ENCODE peak calls at places on chromosomes 6 and 20, in five cellular contexts. S is transverse colon, B is sigmoid colon, F is endothelial cell of umbilical vein, U is stomach. X is an unnamed sample.

GRCh38 chr6:15776458-15776980 is 113.7 kb upstream of the DTNBP1 start:
- DNase-seq in U (no peak), B (no peak), F (no peak), S (no peak), X (no peak)

GRCh38 chr6:92121228-92121627 is 1298.1 kb downstream of the EPHA7 start:
- DNase-seq in B (no peak), F (no peak), S (no peak), U (no peak), X (no peak)

GRCh38 chr6:156601156-156601820 is 175.9 kb upstream of the ARID1B start:
- DNase-seq in F (no peak), B (no peak), S (no peak), U (no peak), X (no peak)

GRCh38 chr6:31874084-31874670 is 4.6 kb downstream of the SLC44A4 start:
- DNase-seq in F (no peak), U (no peak), B (no peak), S (no peak), X (no peak)

GRCh38 chr6:3403244-3404154 is 53.4 kb downstream of the SLC22A23 start:
- DNase-seq in B (peak; percentile 58), U (peak; percentile 82), F (peak; percentile 15), S (peak; percentile 83), X (peak; percentile 66)

GRCh38 chr6:83862776-83863471 is 3.4 kb downstream of the CYB5R4 start:
- DNase-seq in S (no peak), U (no peak), F (no peak), B (no peak), X (no peak)

GRCh38 chr6:36975231-36976004 is 10.6 kb downstream of the MTCH1 start:
- DNase-seq in U (no peak), S (no peak), F (no peak), B (no peak), X (no peak)

GRCh38 chr6:159023893-159024292 is 20.9 kb downstream of the TAGAP start:
- DNase-seq in U (no peak), B (no peak), F (no peak), S (no peak), X (no peak)

GRCh38 chr6:156953478-156954146 is 176.4 kb downstream of the ARID1B start:
- DNase-seq in U (no peak), F (peak; percentile 93), S (no peak), B (no peak), X (no peak)

GRCh38 chr20:10609276-10609675 is 64.5 kb downstream of the JAG1 start:
- DNase-seq in B (peak; percentile 90), F (no peak), S (no peak), U (no peak), X (no peak)

GRCh38 chr6:134689177-134689576 is 260.7 kb downstream of the ALDH8A1 start:
- DNase-seq in B (no peak), F (no peak), U (no peak), S (no peak), X (no peak)

GRCh38 chr6:34982424-34982852 is 93.4 kb downstream of the ANKS1A start:
- DNase-seq in U (no peak), F (peak; percentile 22), S (no peak), B (no peak), X (no peak)

GRCh38 chr6:105600342-105601293 is 197.7 kb upstream of the PREP start:
- DNase-seq in U (no peak), F (no peak), B (no peak), S (no peak), X (no peak)

GRCh38 chr6:10409766-10410209 is 5.1 kb downstream of the TFAP2A start:
- DNase-seq in S (no peak), F (no peak), B (no peak), U (no peak), X (peak; percentile 64)

GRCh38 chr6:158867381-158868121 is 48.4 kb upstream of the EZR start:
- DNase-seq in U (peak; percentile 38), F (no peak), S (peak; percentile 57), B (no peak), X (no peak)

GRCh38 chr6:38730136-38730862 is 15.2 kb downstream of the DNAH8 start:
- DNase-seq in U (no peak), F (no peak), S (no peak), B (no peak), X (no peak)

GRCh38 chr6:7899046-7899888 is 11.3 kb downstream of the TXNDC5 start:
- DNase-seq in F (peak; percentile 40), B (no peak), S (peak; percentile 38), U (no peak), X (no peak)

GRCh38 chr6:133814797-133815196 is 74.1 kb upstream of the TCF21 start:
- DNase-seq in B (peak; percentile 73), F (no peak), S (no peak), U (no peak), X (no peak)

GRCh38 chr20:6008254-6008653 is 45.6 kb downstream of the LRRN4 start:
- DNase-seq in S (peak; percentile 27), B (peak; percentile 82), U (peak; percentile 64), F (peak; percentile 74), X (no peak)

GRCh38 chr6:108114861-108115597 is 40.5 kb upstream of the OSTM1 start:
- DNase-seq in U (no peak), F (peak; percentile 71), S (peak; percentile 31), B (peak; percentile 77), X (peak; percentile 91)

GRCh38 chr6:160798625-160799024 is 96.6 kb downstream of the PLG start:
- DNase-seq in U (no peak), F (no peak), S (no peak), B (no peak), X (no peak)

GRCh38 chr20:39871013-39871412 is 818.0 kb downstream of the MAFB start:
- DNase-seq in F (no peak), U (no peak), B (no peak), S (no peak), X (no peak)

GRCh38 chr20:54172856-54173652 is 732 bp downstream of the CYP24A1 start:
- DNase-seq in U (no peak), F (no peak), S (no peak), B (no peak), X (no peak)

GRCh38 chr6:13924146-13924948 is 405 bp upstream of the RNF182 start:
- DNase-seq in F (peak; percentile 37), U (peak; percentile 37), S (no peak), B (no peak), X (peak; percentile 72)

GRCh38 chr6:35044145-35044745 is 96.9 kb downstream of the TCP11 start:
- DNase-seq in S (peak; percentile 41), U (no peak), B (peak; percentile 79), F (no peak), X (no peak)

GRCh38 chr20:45275327-45275726 is 21.0 kb upstream of the SLPI start:
- DNase-seq in U (no peak), F (no peak), S (no peak), B (no peak), X (no peak)

GRCh38 chr6:160519603-160520042 is 144.5 kb downstream of the LPA start:
- DNase-seq in U (no peak), S (no peak), F (peak; percentile 58), B (no peak), X (no peak)

GRCh38 chr6:40807484-40807883 is 220.3 kb upstream of the LRFN2 start:
- DNase-seq in U (no peak), F (no peak), B (no peak), S (no peak), X (no peak)

GRCh38 chr6:49606696-49607390 is 29.8 kb downstream of the RHAG start:
- DNase-seq in U (no peak), F (peak; percentile 79), S (peak; percentile 23), B (no peak), X (peak; percentile 23)

GRCh38 chr6:164040994-164041393 is 626.5 kb downstream of the QKI start:
- DNase-seq in B (no peak), U (no peak), F (no peak), S (no peak), X (no peak)

DNA sequence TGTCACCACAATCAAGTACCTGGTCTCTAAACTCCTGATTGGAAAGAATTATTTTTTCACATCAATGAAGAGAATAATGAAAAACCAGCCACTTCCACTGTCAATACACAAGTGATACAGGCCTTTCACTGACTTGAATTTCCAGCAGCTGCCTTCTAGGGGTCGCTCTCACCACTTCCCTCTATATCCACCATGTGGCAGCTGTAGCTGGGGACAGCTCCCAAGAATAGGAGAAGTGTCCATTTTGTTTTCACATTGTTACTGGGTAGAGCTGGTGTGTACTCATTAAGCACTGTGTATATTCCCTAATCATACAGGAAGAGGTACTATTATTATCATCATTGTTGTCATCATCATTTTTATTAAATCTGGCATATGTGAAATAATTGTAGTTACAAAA is 438.4 kb upstream of the SPTLC3 start:
- DNase-seq in U (no peak), S (no peak), B (no peak), F (no peak), X (no peak)
- TF ChIP-seq CTCF in U (no peak), S (peak; percentile 54), B (no peak), F (no peak), X (no peak)

DNA sequence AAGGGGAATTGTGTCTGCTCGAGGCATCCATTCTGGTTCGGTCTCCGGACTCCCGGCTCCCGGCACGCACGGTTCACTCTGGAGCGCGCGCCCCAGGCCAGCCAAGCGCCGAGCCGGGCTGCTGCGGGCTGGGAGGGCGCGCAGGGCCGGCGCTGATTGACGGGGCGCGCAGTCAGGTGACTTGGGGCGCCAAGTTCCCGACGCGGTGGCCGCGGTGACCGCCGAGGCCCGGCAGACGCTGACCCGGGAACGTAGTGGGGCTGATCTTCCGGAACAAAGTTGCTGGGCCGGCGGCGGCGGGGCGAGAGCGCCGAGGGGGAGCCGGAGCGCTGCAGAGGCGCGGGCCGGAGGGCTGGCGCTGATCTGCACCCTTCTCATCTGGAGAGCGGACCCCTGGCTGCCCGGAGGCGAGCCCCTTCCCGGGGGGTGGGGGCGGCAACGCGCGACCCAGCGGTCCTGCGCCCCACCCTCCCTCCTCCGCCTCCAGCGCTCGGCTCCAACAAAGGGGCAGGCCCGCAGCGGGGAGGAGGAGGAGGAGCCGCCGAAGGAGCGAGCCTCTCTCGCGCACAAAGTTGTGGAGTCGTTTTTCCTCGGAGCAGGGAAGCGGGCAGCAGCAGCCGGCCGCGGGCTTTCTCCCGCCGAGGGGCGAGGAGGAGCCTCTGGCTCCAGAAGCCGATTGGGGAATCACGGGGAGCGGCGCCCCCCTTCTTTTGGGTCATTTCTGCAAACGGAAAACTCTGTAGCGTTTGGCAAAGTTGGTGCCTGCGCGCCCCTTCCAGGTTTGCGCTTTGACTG is at the start of gene UTRN:
- DNase-seq in F (peak; percentile 83), S (peak; percentile 80), U (peak; percentile 75), B (peak; percentile 90), X (peak; percentile 86)
- TF ChIP-seq POLR2A in F (peak; percentile 73), S (peak; percentile 72), U (no peak), B (peak; percentile 21), X (peak; percentile 48)

GRCh38 chr6:47716207-47716606 is 17.8 kb downstream of the ADGRF4 start:
- DNase-seq in S (no peak), F (no peak), B (no peak), U (no peak), X (no peak)

GRCh38 chr6:47718571-47718970 is 20.2 kb downstream of the ADGRF4 start:
- DNase-seq in B (no peak), S (no peak), F (no peak), U (no peak), X (no peak)

GRCh38 chr6:47715782-47716181 is 17.4 kb downstream of the ADGRF4 start:
- DNase-seq in F (no peak), S (no peak), B (no peak), U (no peak), X (no peak)

GRCh38 chr6:47713200-47713599 is 14.8 kb downstream of the ADGRF4 start:
- DNase-seq in F (no peak), S (no peak), U (no peak), B (no peak), X (no peak)

GRCh38 chr6:47714802-47715201 is 16.4 kb downstream of the ADGRF4 start:
- DNase-seq in B (no peak), S (no peak), U (no peak), F (no peak), X (no peak)
- TF ChIP-seq POLR2AphosphoS5 in B (no peak), S (no peak), U (no peak), F (no peak), X (no peak)

GRCh38 chr20:21509597-21510331 is 4.1 kb downstream of the NKX2-2 start:
- DNase-seq in S (no peak), B (no peak), U (no peak), F (no peak), X (peak; percentile 76)
- TF ChIP-seq CTCF in S (no peak), B (no peak), U (no peak), F (no peak), X (no peak)

X was measured in upper lobe of left lung.